ENCODE peak calls at places on chromosomes 6 and 20, in five cellular contexts. N is IMR-90, T is fibroblast of pulmonary artery, S is esophagus squamous epithelium, I is pancreas. G is an unnamed sample.

GRCh38 chr20:22289442-22289841 is 294.9 kb downstream of the FOXA2 start:
- DNase-seq in N (no peak), S (no peak), I (no peak), T (no peak), G (no peak)

GRCh38 chr6:77926198-77926752 is 273.4 kb downstream of the MEI4 start:
- DNase-seq in N (no peak), S (no peak), I (no peak), T (no peak), G (no peak)

GRCh38 chr6:118464620-118465019 is 83.5 kb upstream of the PLN start:
- DNase-seq in N (no peak), S (no peak), I (no peak), T (no peak), G (no peak)

GRCh38 chr6:137019476-137020272 is 25.1 kb downstream of the IL20RA start:
- DNase-seq in S (no peak), I (no peak), T (no peak), N (no peak), G (no peak)

GRCh38 chr6:107114872-107115694 is at the start of gene BEND3:
- DNase-seq in S (no peak), I (peak; percentile 50), T (no peak), N (no peak), G (peak; percentile 80)

GRCh38 chr6:13278184-13278583 is 50.2 kb downstream of the TBC1D7 start:
- DNase-seq in T (no peak), S (no peak), I (no peak), N (no peak), G (no peak)

GRCh38 chr6:2099870-2100269 is 145.5 kb downstream of the GMDS start:
- DNase-seq in T (no peak), N (no peak), S (no peak), I (no peak), G (no peak)

GRCh38 chr6:43297644-43298564 is at the start of gene SLC22A7:
- DNase-seq in N (no peak), T (peak; percentile 3), I (peak; percentile 51), S (no peak), G (no peak)

GRCh38 chr6:116083052-116083451 is 17.6 kb upstream of the NT5DC1 start:
- DNase-seq in I (no peak), T (no peak), N (no peak), S (no peak), G (no peak)

GRCh38 chr6:111763381-111763780 is 109.9 kb downstream of the FYN start:
- DNase-seq in T (peak; percentile 54), I (no peak), S (no peak), N (peak; percentile 80), G (no peak)

GRCh38 chr6:7725412-7725811 is 487 bp upstream of the BMP6 start:
- DNase-seq in N (no peak), T (no peak), I (no peak), S (no peak), G (no peak)

GRCh38 chr6:134537146-134537555 is 219.2 kb upstream of the SGK1 start:
- DNase-seq in N (peak; percentile 97), T (peak; percentile 70), I (no peak), S (no peak), G (no peak)

GRCh38 chr6:161228911-161229591 is 44.8 kb downstream of the AGPAT4 start:
- DNase-seq in I (no peak), T (peak; percentile 82), N (peak; percentile 95), S (no peak), G (peak; percentile 26)

GRCh38 chr6:129184808-129185366 is 301.9 kb downstream of the LAMA2 start:
- DNase-seq in S (no peak), T (peak; percentile 11), N (peak; percentile 50), I (no peak), G (no peak)

GRCh38 chr6:39130691-39131090 is 15.7 kb upstream of the SAYSD1 start:
- DNase-seq in I (no peak), T (no peak), S (no peak), N (no peak), G (no peak)

GRCh38 chr6:168370310-168370991 is 50.9 kb upstream of the DACT2 start:
- DNase-seq in N (no peak), S (no peak), I (peak; percentile 80), T (peak; percentile 50), G (peak; percentile 63)

GRCh38 chr6:65745614-65746013 is 38.6 kb upstream of the EYS start:
- DNase-seq in S (no peak), T (no peak), N (no peak), I (no peak), G (no peak)

GRCh38 chr6:84390334-84390733 is 162.9 kb upstream of the CEP162 start:
- DNase-seq in N (no peak), T (no peak), I (no peak), S (no peak), G (no peak)

GRCh38 chr6:3286641-3287171 is 28.0 kb downstream of the PSMG4 start:
- DNase-seq in S (no peak), N (no peak), T (no peak), I (no peak), G (no peak)

GRCh38 chr6:81938991-81939773 is 186.7 kb upstream of the TENT5A start:
- DNase-seq in T (peak; percentile 69), S (no peak), N (peak; percentile 76), I (no peak), G (no peak)

GRCh38 chr20:57163041-57163440 is 103.4 kb downstream of the BMP7 start:
- DNase-seq in S (no peak), I (no peak), T (no peak), N (no peak), G (no peak)

GRCh38 chr6:4895971-4896370 is 107.9 kb downstream of the RPP40 start:
- DNase-seq in S (no peak), N (no peak), I (no peak), T (no peak), G (no peak)

GRCh38 chr20:57047281-57048026 is 219.0 kb downstream of the BMP7 start:
- DNase-seq in S (no peak), N (no peak), T (no peak), I (no peak), G (no peak)

GRCh38 chr20:36745234-36745926 is 510 bp downstream of the NDRG3 start:
- DNase-seq in T (no peak), I (no peak), S (no peak), N (no peak), G (no peak)

GRCh38 chr20:44068780-44069191 is 118.2 kb downstream of the JPH2 start:
- DNase-seq in S (no peak), N (no peak), I (no peak), T (no peak), G (peak; percentile 46)

GRCh38 chr20:35021063-35021462 is 65.4 kb downstream of the MYH7B start:
- DNase-seq in T (peak; percentile 88), I (no peak), N (no peak), S (no peak), G (no peak)

GRCh38 chr6:165848099-165848461 is 185.0 kb upstream of the PDE10A start:
- DNase-seq in S (no peak), T (no peak), I (no peak), N (no peak), G (no peak)

GRCh38 chr20:440636-441035 is 21.7 kb downstream of the TBC1D20 start:
- DNase-seq in T (no peak), S (no peak), N (peak; percentile 31), I (no peak), G (no peak)

GRCh38 chr6:161029195-161029809 is 37.7 kb downstream of the MAP3K4 start:
- DNase-seq in I (no peak), S (no peak), T (peak; percentile 43), N (peak; percentile 91), G (peak; percentile 63)

GRCh38 chr6:89297695-89298351 is 17.3 kb downstream of the GABRR2 start:
- DNase-seq in T (peak; percentile 96), N (peak; percentile 99), I (no peak), S (no peak), G (peak; percentile 83)

GRCh38 chr6:130431346-130431745 is 65.5 kb downstream of the TMEM200A start:
- DNase-seq in N (no peak), I (no peak), T (no peak), S (no peak), G (no peak)

GRCh38 chr20:21102691-21103311 is 3.4 kb downstream of the LINC00237 start:
- DNase-seq in T (peak; percentile 7), I (peak; percentile 43), S (no peak), N (peak; percentile 1), G (peak; percentile 73)

GRCh38 chr20:21100590-21101452 is 5.3 kb downstream of the LINC00237 start:
- DNase-seq in S (no peak), I (no peak), N (peak; percentile 2), T (peak; percentile 10), G (peak; percentile 45)

GRCh38 chr20:21099653-21100589 is 6.2 kb downstream of the LINC00237 start:
- DNase-seq in I (peak; percentile 20), N (peak; percentile 4), S (no peak), T (peak; percentile 10), G (peak; percentile 62)

GRCh38 chr20:21102252-21102609 is 3.9 kb downstream of the LINC00237 start:
- DNase-seq in S (no peak), I (no peak), T (no peak), N (no peak), G (peak; percentile 73)

GRCh38 chr20:21101453-21102251 is 4.5 kb downstream of the LINC00237 start:
- DNase-seq in S (no peak), I (no peak), T (no peak), N (no peak), G (peak; percentile 51)
- TF ChIP-seq CTCF in S (no peak), I (no peak), T (no peak), N (no peak), G (no peak)

GRCh38 chr20:32024683-32025295 is 14.6 kb downstream of the CCM2L start:
- DNase-seq in S (no peak), I (no peak), N (no peak), T (no peak), G (no peak)
- TF ChIP-seq CTCF in S (no peak), I (no peak), N (no peak), T (no peak), G (no peak)

GRCh38 chr6:169930799-169931198 is 179.4 kb downstream of the ERMARD start:
- DNase-seq in S (no peak), I (no peak), N (no peak), T (no peak), G (no peak)
- TF ChIP-seq CTCF in S (no peak), I (no peak), N (no peak), T (no peak), G (no peak)

DNA sequence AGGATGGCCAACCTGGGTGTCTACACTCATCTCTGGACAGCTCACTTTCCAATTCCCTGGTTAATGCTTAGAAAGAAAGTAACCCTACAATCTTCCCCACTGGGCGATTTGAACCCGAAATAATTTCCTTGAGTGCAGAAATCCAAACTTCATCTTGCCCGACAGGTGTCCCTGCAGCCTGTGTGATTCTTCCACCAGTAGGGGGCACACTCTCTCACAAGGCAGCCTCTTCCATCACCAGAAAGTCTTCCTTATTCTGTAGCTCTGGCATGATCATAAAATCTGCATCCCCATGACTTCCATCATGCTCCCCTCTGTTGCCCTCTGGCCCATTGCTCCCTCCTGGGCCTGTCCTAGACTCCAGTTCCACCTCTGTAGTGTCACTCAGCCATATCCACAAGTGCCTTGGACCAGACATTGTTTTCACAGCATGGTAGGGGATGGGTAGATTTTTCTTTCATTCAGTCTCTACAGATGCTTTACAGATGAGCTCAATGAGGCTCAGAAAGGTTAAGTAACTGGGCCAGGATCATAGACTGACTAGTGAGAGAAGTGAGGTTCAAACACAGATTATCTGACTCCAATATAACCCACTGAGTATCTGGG is 170.4 kb upstream of the SPTLC3 start:
- DNase-seq in N (no peak), I (no peak), S (no peak), T (no peak), G (no peak)
- TF ChIP-seq CTCF in N (no peak), I (no peak), S (no peak), T (no peak), G (peak; percentile 44)

G was measured in GM20000.